ENCODE peak calls at places on chromosomes 6 and 20, in four cellular contexts. One of them, this sample, is unnamed.

GRCh38 chr20:2771631-2772080 is 28.8 kb downstream of the CPXM1 start:
- DNase-seq in dorsolateral prefrontal cortex: no peak
- DNase-seq in activated CD4-positive, alpha-beta T cell treated with anti-CD3 and anti-CD28 coated beads, Interleukin-2, amount 50 U/mL, for 24 hours: no peak
- DNase-seq in renal cortical epithelial cell: no peak
- DNase-seq in this sample: no peak

GRCh38 chr20:15544727-15545126 is 1028.5 kb downstream of the KIF16B start:
- DNase-seq in dorsolateral prefrontal cortex: no peak
- DNase-seq in activated CD4-positive, alpha-beta T cell treated with anti-CD3 and anti-CD28 coated beads, Interleukin-2, amount 50 U/mL, for 24 hours: no peak
- DNase-seq in renal cortical epithelial cell: no peak
- DNase-seq in this sample: no peak

GRCh38 chr6:90940812-90941481 is 354.1 kb upstream of the MAP3K7 start:
- DNase-seq in activated CD4-positive, alpha-beta T cell treated with anti-CD3 and anti-CD28 coated beads, Interleukin-2, amount 50 U/mL, for 24 hours: peak; percentile 3
- DNase-seq in renal cortical epithelial cell: peak; percentile 85
- DNase-seq in dorsolateral prefrontal cortex: no peak
- DNase-seq in this sample: no peak

GRCh38 chr6:150667977-150668716 is 68.5 kb downstream of the PLEKHG1 start:
- DNase-seq in renal cortical epithelial cell: peak; percentile 96
- DNase-seq in activated CD4-positive, alpha-beta T cell treated with anti-CD3 and anti-CD28 coated beads, Interleukin-2, amount 50 U/mL, for 24 hours: no peak
- DNase-seq in dorsolateral prefrontal cortex: no peak
- DNase-seq in this sample: peak; percentile 96

GRCh38 chr6:54609986-54610385 is 236.6 kb upstream of the FAM83B start:
- DNase-seq in activated CD4-positive, alpha-beta T cell treated with anti-CD3 and anti-CD28 coated beads, Interleukin-2, amount 50 U/mL, for 24 hours: no peak
- DNase-seq in renal cortical epithelial cell: no peak
- DNase-seq in dorsolateral prefrontal cortex: no peak
- DNase-seq in this sample: no peak

GRCh38 chr6:151445482-151445881 is 6.4 kb downstream of the RMND1 start:
- DNase-seq in dorsolateral prefrontal cortex: no peak
- DNase-seq in renal cortical epithelial cell: peak; percentile 35
- DNase-seq in activated CD4-positive, alpha-beta T cell treated with anti-CD3 and anti-CD28 coated beads, Interleukin-2, amount 50 U/mL, for 24 hours: no peak
- DNase-seq in this sample: no peak

GRCh38 chr20:16125810-16126209 is 447.4 kb downstream of the KIF16B start:
- DNase-seq in renal cortical epithelial cell: no peak
- DNase-seq in activated CD4-positive, alpha-beta T cell treated with anti-CD3 and anti-CD28 coated beads, Interleukin-2, amount 50 U/mL, for 24 hours: no peak
- DNase-seq in dorsolateral prefrontal cortex: no peak
- DNase-seq in this sample: no peak

GRCh38 chr6:10210052-10210451 is 204.8 kb downstream of the TFAP2A start:
- DNase-seq in renal cortical epithelial cell: peak; percentile 48
- DNase-seq in activated CD4-positive, alpha-beta T cell treated with anti-CD3 and anti-CD28 coated beads, Interleukin-2, amount 50 U/mL, for 24 hours: no peak
- DNase-seq in dorsolateral prefrontal cortex: no peak
- DNase-seq in this sample: no peak

GRCh38 chr6:169556758-169557505 is 144.9 kb downstream of the WDR27 start:
- DNase-seq in renal cortical epithelial cell: no peak
- DNase-seq in dorsolateral prefrontal cortex: no peak
- DNase-seq in activated CD4-positive, alpha-beta T cell treated with anti-CD3 and anti-CD28 coated beads, Interleukin-2, amount 50 U/mL, for 24 hours: peak; percentile 44
- DNase-seq in this sample: no peak

GRCh38 chr20:51026317-51026716 is 3.4 kb upstream of the KCNG1 start:
- DNase-seq in dorsolateral prefrontal cortex: no peak
- DNase-seq in renal cortical epithelial cell: no peak
- DNase-seq in activated CD4-positive, alpha-beta T cell treated with anti-CD3 and anti-CD28 coated beads, Interleukin-2, amount 50 U/mL, for 24 hours: no peak
- DNase-seq in this sample: no peak

GRCh38 chr20:41177636-41178035 is 40.3 kb downstream of the PLCG1 start:
- DNase-seq in dorsolateral prefrontal cortex: no peak
- DNase-seq in renal cortical epithelial cell: peak; percentile 95
- DNase-seq in activated CD4-positive, alpha-beta T cell treated with anti-CD3 and anti-CD28 coated beads, Interleukin-2, amount 50 U/mL, for 24 hours: no peak
- DNase-seq in this sample: peak; percentile 60

GRCh38 chr6:163706688-163707087 is 292.2 kb downstream of the QKI start:
- DNase-seq in activated CD4-positive, alpha-beta T cell treated with anti-CD3 and anti-CD28 coated beads, Interleukin-2, amount 50 U/mL, for 24 hours: no peak
- DNase-seq in renal cortical epithelial cell: no peak
- DNase-seq in dorsolateral prefrontal cortex: no peak
- DNase-seq in this sample: no peak

GRCh38 chr6:41027251-41027650 is 11.8 kb downstream of the UNC5CL start:
- DNase-seq in renal cortical epithelial cell: no peak
- DNase-seq in dorsolateral prefrontal cortex: no peak
- DNase-seq in activated CD4-positive, alpha-beta T cell treated with anti-CD3 and anti-CD28 coated beads, Interleukin-2, amount 50 U/mL, for 24 hours: no peak
- DNase-seq in this sample: no peak

GRCh38 chr6:156808287-156808686 is 31.1 kb downstream of the ARID1B start:
- DNase-seq in dorsolateral prefrontal cortex: peak; percentile 39
- DNase-seq in renal cortical epithelial cell: peak; percentile 46
- DNase-seq in activated CD4-positive, alpha-beta T cell treated with anti-CD3 and anti-CD28 coated beads, Interleukin-2, amount 50 U/mL, for 24 hours: no peak
- DNase-seq in this sample: no peak

GRCh38 chr6:33746651-33747100 is at the start of gene IP6K3:
- DNase-seq in activated CD4-positive, alpha-beta T cell treated with anti-CD3 and anti-CD28 coated beads, Interleukin-2, amount 50 U/mL, for 24 hours: no peak
- DNase-seq in renal cortical epithelial cell: peak; percentile 24
- DNase-seq in dorsolateral prefrontal cortex: peak; percentile 71
- DNase-seq in this sample: no peak

GRCh38 chr6:89508755-89509563 is 76.0 kb downstream of the ANKRD6 start:
- DNase-seq in renal cortical epithelial cell: peak; percentile 21
- DNase-seq in activated CD4-positive, alpha-beta T cell treated with anti-CD3 and anti-CD28 coated beads, Interleukin-2, amount 50 U/mL, for 24 hours: no peak
- DNase-seq in dorsolateral prefrontal cortex: no peak
- DNase-seq in this sample: no peak